ENCODE peak calls at places on chromosomes 16 and 17, in four cellular contexts. W, E, V and M are unnamed samples. For H3K4me1, the result is how much of the 10 kb centered on the place peaks cover.

GRCh38 chr16:75789237-75789636 is 62.9 kb upstream of the CPHXL start:
- DNase-seq in W (no peak), E (no peak), V (peak), M (no peak)

GRCh38 chr17:17823433-17824118 is 13.2 kb downstream of the SREBF1 start:
- DNase-seq in W (peak), E (peak), V (peak), M (peak)

GRCh38 chr16:74455619-74456289 is 34.5 kb upstream of the CLEC18B start:
- DNase-seq in W (no peak), E (no peak), V (no peak), M (no peak)

GRCh38 chr16:84427553-84427952 is 59.2 kb downstream of the ATP2C2 start:
- DNase-seq in W (no peak), E (no peak), V (no peak), M (no peak)

GRCh38 chr17:17104036-17104435 is 61.8 kb downstream of the MPRIP start:
- DNase-seq in W (no peak), E (no peak), V (no peak), M (no peak)

GRCh38 chr17:50844117-50844700 is 8.8 kb downstream of the WFIKKN2 start:
- DNase-seq in W (no peak), E (no peak), V (no peak), M (no peak)

GRCh38 chr17:48179071-48179945 is 71.7 kb downstream of the SNX11 start:
- DNase-seq in W (no peak), E (no peak), V (no peak), M (no peak)

GRCh38 chr16:56988161-56988947 is 1.0 kb upstream of the NLRC5 start:
- DNase-seq in W (no peak), E (no peak), V (no peak), M (no peak)

GRCh38 chr17:76585048-76585648 is 512 bp downstream of the ST6GALNAC2 start:
- DNase-seq in W (peak), E (no peak), V (peak), M (no peak)

GRCh38 chr16:700684-701584 is 4.7 kb downstream of the FBXL16 start:
- DNase-seq in W (no peak), E (no peak), V (peak), M (no peak)

GRCh38 chr17:864315-864714 is 82.2 kb downstream of the MRM3 start:
- DNase-seq in W (no peak), E (no peak), V (no peak), M (no peak)

GRCh38 chr17:6501359-6501758 is 55.0 kb downstream of the PITPNM3 start:
- DNase-seq in W (peak), E (no peak), V (no peak), M (no peak)

GRCh38 chr17:42720996-42721583 is 23.8 kb downstream of the EZH1 start:
- DNase-seq in W (no peak), E (no peak), V (peak), M (no peak)

GRCh38 chr17:42068979-42069378 is 18.6 kb upstream of the C17orf113 start:
- DNase-seq in W (no peak), E (no peak), V (no peak), M (no peak)

GRCh38 chr16:57798953-57799618 is 3.2 kb downstream of the KIFC3 start:
- DNase-seq in W (no peak), E (no peak), V (no peak), M (no peak)

GRCh38 chr16:87850009-87851006 is 19.0 kb downstream of the SLC7A5 start:
- DNase-seq in W (no peak), E (peak), V (peak), M (peak)

GRCh38 chr16:724188-725040 is 1.8 kb downstream of the CCDC78 start:
- DNase-seq in W (no peak), E (no peak), V (no peak), M (no peak)

GRCh38 chr17:82228278-82228841 is 482 bp upstream of the SLC16A3 start:
- DNase-seq in W (peak), E (no peak), V (peak), M (no peak)

GRCh38 chr16:3716831-3717234 is 491 bp downstream of the TRAP1 start:
- DNase-seq in W (no peak), E (no peak), V (no peak), M (peak)

GRCh38 chr17:4815043-4815675 is 8.2 kb downstream of the PLD2 start:
- DNase-seq in W (no peak), E (no peak), V (no peak), M (no peak)

GRCh38 chr17:2222901-2223616 is 80.5 kb downstream of the SMG6 start:
- DNase-seq in W (peak), E (peak), V (peak), M (no peak)

GRCh38 chr16:86462334-86463084 is 47.8 kb upstream of the FOXF1 start:
- DNase-seq in W (peak), E (no peak), V (no peak), M (no peak)
- H3K4me3 ChIP-seq in W (no peak), E (no peak), V (no peak), M (no peak)

DNA sequence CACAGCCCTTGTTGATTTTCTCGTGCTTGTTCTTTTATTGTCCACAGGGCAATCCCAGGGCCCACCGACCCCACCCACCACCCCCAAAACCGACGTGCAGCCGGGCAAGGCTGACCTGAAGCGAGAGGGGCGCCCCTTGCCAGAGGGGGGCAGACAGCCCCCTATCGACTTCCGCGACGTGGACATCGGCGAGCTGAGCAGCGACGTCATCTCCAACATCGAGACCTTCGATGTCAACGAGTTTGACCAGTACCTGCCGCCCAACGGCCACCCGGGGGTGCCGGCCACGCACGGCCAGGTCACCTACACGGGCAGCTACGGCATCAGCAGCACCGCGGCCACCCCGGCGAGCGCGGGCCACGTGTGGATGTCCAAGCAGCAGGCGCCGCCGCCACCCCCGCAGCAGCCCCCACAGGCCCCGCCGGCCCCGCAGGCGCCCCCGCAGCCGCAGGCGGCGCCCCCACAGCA is 2.7 kb downstream of the SOX9 start:
- DNase-seq in W (no peak), E (no peak), V (no peak), M (peak)
- H3K4me1 ChIP-seq in W (under half), E (under half), V (under half), M (under half)

GRCh38 chr17:15264542-15264941 is 584 bp downstream of the PMP22 start:
- DNase-seq in W (no peak), E (no peak), V (no peak), M (no peak)

GRCh38 chr17:15261818-15262290 is 3.3 kb downstream of the PMP22 start:
- DNase-seq in W (no peak), E (no peak), V (no peak), M (peak)

GRCh38 chr17:15262291-15263205 is 2.6 kb downstream of the PMP22 start:
- DNase-seq in W (peak), E (peak), V (no peak), M (peak)

GRCh38 chr17:15263680-15264079 is 1.4 kb downstream of the PMP22 start:
- DNase-seq in W (no peak), E (no peak), V (no peak), M (no peak)

GRCh38 chr17:15263206-15263579 is 1.9 kb downstream of the PMP22 start:
- DNase-seq in W (peak), E (peak), V (no peak), M (peak)
- H3K4me3 ChIP-seq in W (peak), E (peak), V (no peak), M (peak)

GRCh38 chr17:58377661-58378060 is 25.7 kb upstream of the SUPT4H1 start:
- DNase-seq in W (no peak), E (no peak), V (no peak), M (no peak)
- H3K4me1 ChIP-seq in W (under half), E (under half), V (under half), M (under half)

GRCh38 chr17:21039839-21040575 is 2.8 kb downstream of the USP22 start:
- DNase-seq in W (peak), E (no peak), V (peak), M (no peak)
- H3K4me3 ChIP-seq in W (peak), E (no peak), V (no peak), M (no peak)